ENCODE peak calls at places on chromosome 3, in seven cellular contexts. Z, M, P, C, Q, N and D are unnamed samples.

GRCh38 chr3:157494581-157495281 is 8.5 kb downstream of the VEPH1 start:
- DNase-seq in Z (no peak), M (no peak), P (no peak), C (no peak), Q (no peak), N (no peak), D (no peak)

GRCh38 chr3:32304510-32304909 is 66.0 kb downstream of the CMTM8 start:
- DNase-seq in Z (no peak), M (no peak), P (no peak), C (peak), Q (no peak), N (no peak), D (no peak)

GRCh38 chr3:32457971-32458471 is 44.6 kb downstream of the CMTM6 start:
- DNase-seq in Z (no peak), M (no peak), P (no peak), C (no peak), Q (no peak), N (no peak), D (no peak)

GRCh38 chr3:123099331-123100191 is 32.7 kb downstream of the PDIA5 start:
- DNase-seq in Z (no peak), M (no peak), P (no peak), C (no peak), Q (no peak), N (no peak), D (no peak)

GRCh38 chr3:105347625-105348302 is 18.9 kb upstream of the ALCAM start:
- DNase-seq in Z (no peak), M (no peak), P (no peak), C (no peak), Q (no peak), N (no peak), D (no peak)

GRCh38 chr3:181565416-181565815 is 146.3 kb upstream of the SOX2 start:
- DNase-seq in Z (no peak), M (no peak), P (no peak), C (no peak), Q (no peak), N (no peak), D (peak)

GRCh38 chr3:12318758-12319621 is 30.1 kb downstream of the PPARG start:
- DNase-seq in Z (no peak), M (no peak), P (no peak), C (no peak), Q (no peak), N (no peak), D (no peak)

GRCh38 chr3:95905182-95905581 is 909.2 kb upstream of the EPHA6 start:
- DNase-seq in Z (no peak), M (no peak), P (no peak), C (no peak), Q (no peak), N (no peak), D (no peak)

GRCh38 chr3:129432036-129432435 is 3.6 kb upstream of the EFCAB12 start:
- DNase-seq in Z (no peak), M (no peak), P (no peak), C (no peak), Q (no peak), N (no peak), D (no peak)

GRCh38 chr3:125585595-125586223 is 9.6 kb downstream of the OSBPL11 start:
- DNase-seq in Z (peak), M (peak), P (peak), C (peak), Q (peak), N (peak), D (peak)

GRCh38 chr3:98561727-98562521 is 30.1 kb downstream of the GPR15 start:
- DNase-seq in Z (no peak), M (no peak), P (no peak), C (no peak), Q (no peak), N (no peak), D (no peak)

GRCh38 chr3:40680685-40681657 is 156.2 kb downstream of the ZNF621 start:
- DNase-seq in Z (no peak), M (no peak), P (no peak), C (no peak), Q (no peak), N (no peak), D (peak)

GRCh38 chr3:63724987-63725386 is 72.5 kb downstream of the SNTN start:
- DNase-seq in Z (no peak), M (no peak), P (peak), C (no peak), Q (no peak), N (no peak), D (no peak)

GRCh38 chr3:115943579-115943978 is 320.3 kb downstream of the GAP43 start:
- DNase-seq in Z (no peak), M (no peak), P (no peak), C (no peak), Q (no peak), N (no peak), D (no peak)

GRCh38 chr3:23994247-23994574 is 49.1 kb downstream of the NR1D2 start:
- DNase-seq in Z (no peak), M (no peak), P (no peak), C (no peak), Q (no peak), N (no peak), D (no peak)

GRCh38 chr3:136277115-136277514 is 27.0 kb downstream of the PCCB start:
- DNase-seq in Z (no peak), M (no peak), P (peak), C (no peak), Q (no peak), N (no peak), D (no peak)

GRCh38 chr3:71495708-71496472 is 87.6 kb downstream of the FOXP1 start:
- DNase-seq in Z (no peak), M (no peak), P (no peak), C (no peak), Q (no peak), N (no peak), D (no peak)

GRCh38 chr3:86282106-86282787 is 708.7 kb downstream of the VGLL3 start:
- DNase-seq in Z (no peak), M (no peak), P (no peak), C (no peak), Q (no peak), N (no peak), D (no peak)

GRCh38 chr3:64063207-64063981 is 40.1 kb upstream of the PSMD6 start:
- DNase-seq in Z (no peak), M (no peak), P (no peak), C (no peak), Q (no peak), N (no peak), D (no peak)

GRCh38 chr3:159234306-159234705 is 432.5 kb downstream of the MFSD1 start:
- DNase-seq in Z (no peak), M (no peak), P (no peak), C (no peak), Q (no peak), N (no peak), D (no peak)

GRCh38 chr3:40617084-40617483 is 92.3 kb downstream of the ZNF621 start:
- DNase-seq in Z (no peak), M (no peak), P (no peak), C (no peak), Q (no peak), N (no peak), D (no peak)

GRCh38 chr3:138468886-138469285 is 34.5 kb downstream of the ESYT3 start:
- DNase-seq in Z (no peak), M (no peak), P (no peak), C (no peak), Q (no peak), N (no peak), D (no peak)

DNA sequence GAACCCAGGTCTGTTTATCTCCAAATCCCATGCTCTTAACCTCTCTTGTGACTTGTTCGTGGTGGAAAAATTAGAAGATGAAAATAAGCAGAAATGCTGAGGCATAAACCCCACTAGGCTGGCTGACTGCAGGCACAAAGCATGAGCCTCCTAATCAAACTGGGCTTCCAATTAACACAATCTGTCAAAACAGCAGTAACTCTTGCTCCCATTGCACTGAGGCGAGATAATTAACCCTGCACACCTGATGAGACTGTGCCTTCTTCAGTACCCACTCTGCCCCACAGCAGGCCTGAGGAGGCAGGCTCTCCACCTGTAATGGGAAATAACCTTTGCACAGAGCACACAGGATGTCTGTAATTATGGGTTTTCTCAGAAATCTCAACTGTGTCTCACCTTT is 284.4 kb upstream of the WNT5A start:
- DNase-seq in Z (no peak), M (no peak), P (no peak), C (no peak), Q (no peak), N (no peak), D (no peak)
- TF ChIP-seq POLR2A in Z (no peak), M (no peak), P (no peak), C (no peak), Q (no peak), N (no peak), D (no peak)

GRCh38 chr3:152835311-152836102 is 576 bp downstream of the P2RY1 start:
- DNase-seq in Z (peak), M (peak), P (peak), C (peak), Q (peak), N (peak), D (peak)
- TF ChIP-seq POLR2A in Z (no peak), M (no peak), P (peak), C (no peak), Q (no peak), N (no peak), D (peak)

GRCh38 chr3:13728487-13728886 is 151.4 kb downstream of the WNT7A start:
- DNase-seq in Z (no peak), M (no peak), P (no peak), C (no peak), Q (no peak), N (no peak), D (no peak)
- TF ChIP-seq POLR2A in Z (no peak), M (no peak), P (no peak), C (no peak), Q (no peak), N (no peak), D (no peak)

GRCh38 chr3:101453966-101454365 is 59.0 kb downstream of the SENP7 start:
- DNase-seq in Z (no peak), M (no peak), P (no peak), C (no peak), Q (no peak), N (no peak), D (peak)
- TF ChIP-seq POLR2A in Z (no peak), M (no peak), P (no peak), C (no peak), Q (no peak), N (no peak), D (no peak)

GRCh38 chr3:14121859-14122258 is 2.8 kb downstream of the CHCHD4 start:
- DNase-seq in Z (no peak), M (no peak), P (no peak), C (no peak), Q (no peak), N (no peak), D (no peak)

GRCh38 chr3:14124223-14124614 is 451 bp downstream of the CHCHD4 start:
- DNase-seq in Z (peak), M (peak), P (peak), C (no peak), Q (peak), N (no peak), D (peak)

GRCh38 chr3:14124615-14125192 is at the start of the genes CHCHD4 and TMEM43:
- DNase-seq in Z (peak), M (peak), P (peak), C (peak), Q (peak), N (peak), D (peak)

GRCh38 chr3:14122301-14122700 is 2.4 kb downstream of the CHCHD4 start:
- DNase-seq in Z (no peak), M (no peak), P (no peak), C (no peak), Q (no peak), N (no peak), D (no peak)

DNA sequence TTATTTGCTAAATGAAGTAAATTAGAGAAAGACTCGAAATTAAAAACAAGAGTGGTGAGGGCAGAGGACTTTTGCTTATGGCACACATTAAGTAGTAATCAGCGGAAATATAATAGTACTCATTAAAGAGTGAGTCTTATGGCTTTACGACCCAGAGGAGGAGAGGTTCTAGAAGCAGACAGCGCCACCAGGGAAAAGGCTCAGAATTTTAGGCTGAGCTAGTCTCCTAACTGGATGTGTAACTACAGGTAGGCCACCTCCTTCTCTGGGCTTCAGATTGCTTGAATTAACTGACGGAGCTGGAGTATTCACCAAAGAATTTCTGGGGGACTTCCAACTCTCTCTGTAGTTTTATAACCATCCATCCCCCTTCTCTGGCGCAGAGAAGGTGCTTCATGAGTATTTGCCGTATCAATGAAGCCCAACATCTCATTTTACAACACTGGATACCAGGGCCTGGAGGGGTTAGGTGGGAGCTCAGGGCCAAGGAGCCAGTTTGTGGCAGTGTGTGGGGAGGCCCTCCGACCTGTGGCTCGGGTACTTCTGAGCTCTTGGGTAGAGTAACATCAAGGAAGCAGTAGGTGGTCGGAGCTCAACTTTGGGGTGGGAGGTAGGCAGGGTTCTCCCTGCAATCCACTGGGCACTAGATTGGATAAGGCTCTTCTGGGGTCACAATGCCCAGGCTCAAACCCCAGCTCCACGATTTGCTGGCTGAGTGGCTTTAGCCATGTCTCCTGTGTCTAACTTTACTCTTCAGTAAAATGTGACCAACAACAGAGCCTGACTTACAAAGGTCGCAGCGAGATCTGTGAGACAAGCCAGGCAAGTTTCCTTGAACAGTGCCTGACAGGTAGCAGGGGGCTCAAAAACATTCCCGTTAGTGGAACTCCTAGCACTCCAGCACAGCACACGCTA is 1.1 kb downstream of the CHCHD4 start:
- DNase-seq in Z (no peak), M (no peak), P (no peak), C (no peak), Q (no peak), N (no peak), D (peak)
- TF ChIP-seq POLR2A in Z (no peak), M (no peak), P (no peak), C (no peak), Q (no peak), N (no peak), D (no peak)

DNA sequence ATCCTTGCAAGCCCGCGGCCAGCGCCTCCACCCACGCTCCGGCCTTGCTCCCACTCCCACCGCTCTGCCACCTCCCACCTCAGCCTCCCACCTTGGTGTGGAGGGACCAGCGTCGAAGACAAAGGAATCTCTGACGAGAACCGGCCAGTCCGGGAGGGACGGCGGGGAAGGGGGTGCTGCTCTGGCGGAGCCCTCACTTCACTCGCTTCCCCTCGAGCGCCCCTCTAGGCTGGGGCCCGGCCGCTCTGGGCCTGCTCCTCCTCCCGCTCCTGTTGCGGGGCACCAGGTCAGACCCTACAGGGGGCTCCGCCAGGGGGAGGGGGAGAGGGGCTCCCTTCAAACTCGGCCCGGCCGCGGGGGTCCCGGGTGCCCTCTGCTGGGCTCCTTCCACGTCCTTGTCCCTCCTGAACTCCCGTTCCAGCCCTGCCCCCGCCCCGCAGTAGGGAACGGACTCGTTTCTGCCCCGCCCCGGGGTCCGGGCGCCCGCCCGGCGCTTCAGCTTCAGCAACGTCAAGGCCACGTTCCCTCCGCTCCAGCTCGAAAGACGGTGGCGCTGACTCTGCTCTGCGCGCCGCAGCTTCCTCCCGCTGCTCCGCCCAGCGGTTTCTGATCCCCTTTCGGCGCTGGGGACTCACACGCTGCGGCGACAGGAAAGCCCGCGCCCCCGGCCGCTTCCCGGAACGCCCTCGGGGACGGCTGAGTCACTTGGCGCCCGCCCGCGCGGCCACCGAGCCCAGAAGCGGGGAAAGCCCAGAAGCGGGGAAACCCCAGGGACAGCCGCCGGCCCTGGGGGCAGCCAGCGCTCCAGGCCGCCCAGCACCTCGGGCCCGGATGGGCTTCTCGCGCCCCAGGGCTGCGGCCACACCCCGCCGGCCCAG is 28.6 kb downstream of the ARHGAP31 start:
- DNase-seq in Z (peak), M (peak), P (peak), C (peak), Q (peak), N (peak), D (peak)
- TF ChIP-seq POLR2A in Z (peak), M (peak), P (peak), C (peak), Q (peak), N (no peak), D (peak)

GRCh38 chr3:127824151-127824825 is 2.0 kb upstream of the MGLL start:
- DNase-seq in Z (no peak), M (no peak), P (no peak), C (no peak), Q (no peak), N (no peak), D (no peak)

GRCh38 chr3:127822166-127822835 is at the start of gene MGLL:
- DNase-seq in Z (no peak), M (peak), P (peak), C (no peak), Q (peak), N (no peak), D (no peak)

GRCh38 chr3:127820871-127821853 is 1.2 kb downstream of the MGLL start:
- DNase-seq in Z (no peak), M (peak), P (peak), C (peak), Q (peak), N (no peak), D (peak)

GRCh38 chr3:127823590-127823857 is 1.2 kb upstream of the MGLL start:
- DNase-seq in Z (no peak), M (no peak), P (no peak), C (no peak), Q (no peak), N (no peak), D (no peak)

GRCh38 chr3:127822836-127823589 is 698 bp upstream of the MGLL start:
- DNase-seq in Z (no peak), M (peak), P (peak), C (no peak), Q (peak), N (no peak), D (peak)
- TF ChIP-seq POLR2A in Z (no peak), M (peak), P (no peak), C (no peak), Q (peak), N (no peak), D (peak)

GRCh38 chr3:188780188-188781147 is 391.3 kb upstream of the TPRG1 start:
- DNase-seq in Z (no peak), M (no peak), P (peak), C (peak), Q (no peak), N (peak), D (no peak)
- TF ChIP-seq POLR2A in Z (no peak), M (no peak), P (no peak), C (no peak), Q (no peak), N (no peak), D (no peak)